ENCODE peak calls at places on chromosomes 7 and 10, in seven cellular contexts. Z, N, G, S, R, F and D are unnamed samples.

GRCh38 chr7:260441-261281 is 29.3 kb upstream of the FOXL3 start:
- DNase-seq in Z (peak; percentile 60), N (no peak), G (no peak), S (no peak), R (no peak), F (no peak), D (no peak)

GRCh38 chr10:95295031-95295755 is 4.4 kb upstream of the PDLIM1 start:
- DNase-seq in Z (peak; percentile 77), N (no peak), G (no peak), S (no peak), R (peak; percentile 60), F (peak; percentile 15), D (no peak)

GRCh38 chr10:27713906-27714305 is 31.7 kb downstream of the MKX start:
- DNase-seq in Z (no peak), N (no peak), G (no peak), S (no peak), R (no peak), F (no peak), D (no peak)

GRCh38 chr7:41732279-41733062 is 29.6 kb upstream of the INHBA start:
- DNase-seq in Z (no peak), N (no peak), G (peak; percentile 13), S (no peak), R (no peak), F (no peak), D (no peak)

GRCh38 chr10:5582736-5583135 is 58.0 kb downstream of the CALML3 start:
- DNase-seq in Z (no peak), N (no peak), G (no peak), S (no peak), R (no peak), F (no peak), D (no peak)

GRCh38 chr7:94100723-94101345 is 96.7 kb upstream of the BET1 start:
- DNase-seq in Z (no peak), N (no peak), G (no peak), S (no peak), R (no peak), F (no peak), D (no peak)

GRCh38 chr7:137151056-137151731 is 192.3 kb downstream of the PTN start:
- DNase-seq in Z (no peak), N (no peak), G (no peak), S (no peak), R (no peak), F (no peak), D (no peak)

GRCh38 chr10:80684217-80684616 is 146.5 kb downstream of the SH2D4B start:
- DNase-seq in Z (no peak), N (no peak), G (peak; percentile 79), S (no peak), R (no peak), F (no peak), D (peak; percentile 26)

GRCh38 chr10:31929986-31930675 is 1.5 kb upstream of the ARHGAP12 start:
- DNase-seq in Z (no peak), N (no peak), G (no peak), S (no peak), R (no peak), F (no peak), D (no peak)

GRCh38 chr10:3805791-3806381 is 20.9 kb upstream of the KLF6 start:
- DNase-seq in Z (peak; percentile 65), N (no peak), G (no peak), S (no peak), R (no peak), F (no peak), D (peak; percentile 71)

GRCh38 chr10:19970707-19971106 is 154.5 kb downstream of the PLXDC2 start:
- DNase-seq in Z (no peak), N (no peak), G (no peak), S (no peak), R (no peak), F (no peak), D (no peak)

GRCh38 chr10:80133221-80133620 is 691 bp downstream of the PLAC9 start:
- DNase-seq in Z (peak; percentile 80), N (no peak), G (no peak), S (no peak), R (no peak), F (no peak), D (no peak)

GRCh38 chr10:128875955-128876354 is 591.1 kb upstream of the MGMT start:
- DNase-seq in Z (peak; percentile 64), N (no peak), G (no peak), S (no peak), R (no peak), F (no peak), D (no peak)

GRCh38 chr7:151518105-151518780 is 1.5 kb downstream of the RHEB start:
- DNase-seq in Z (peak; percentile 85), N (peak; percentile 45), G (no peak), S (no peak), R (peak; percentile 19), F (peak; percentile 42), D (no peak)

GRCh38 chr7:105672820-105673219 is 91.5 kb upstream of the EFCAB10 start:
- DNase-seq in Z (no peak), N (no peak), G (no peak), S (no peak), R (no peak), F (no peak), D (no peak)

GRCh38 chr7:65722361-65722792 is 150.5 kb upstream of the VKORC1L1 start:
- DNase-seq in Z (peak; percentile 59), N (peak; percentile 20), G (peak; percentile 54), S (no peak), R (peak; percentile 52), F (peak; percentile 43), D (peak; percentile 16)

GRCh38 chr10:48450233-48450810 is 143.8 kb downstream of the MAPK8 start:
- DNase-seq in Z (peak; percentile 42), N (no peak), G (no peak), S (no peak), R (no peak), F (no peak), D (no peak)